ENCODE peak calls at places on chromosomes 13 and 19, in six cellular contexts. H, A, L, M, Y and N are unnamed samples.
A peak's percentile ranks its signal among the peaks of the same experiment; 100 is the strongest.

GRCh38 chr13:100860866-100861265 is 186.3 kb upstream of the TMTC4 start:
- DNase-seq in Y (no peak), M (no peak), H (no peak), A (no peak), L (no peak), N (no peak)

GRCh38 chr13:68078874-68079273 is 848.7 kb upstream of the PCDH9 start:
- DNase-seq in M (no peak), Y (no peak), L (no peak), A (no peak), H (no peak), N (no peak)

GRCh38 chr13:58855283-58855682 is 1223.7 kb downstream of the PCDH17 start:
- DNase-seq in A (no peak), H (peak; percentile 20), M (no peak), Y (no peak), L (no peak), N (no peak)

GRCh38 chr19:45676851-45677263 is 8.8 kb downstream of the GIPR start:
- DNase-seq in A (peak; percentile 56), M (no peak), Y (peak; percentile 16), L (peak; percentile 24), H (no peak), N (no peak)

GRCh38 chr13:47277774-47278173 is 380.9 kb upstream of the HTR2A start:
- DNase-seq in A (no peak), H (peak; percentile 23), M (no peak), Y (peak; percentile 21), L (no peak), N (no peak)

GRCh38 chr13:105961438-105961837 is 574.0 kb downstream of the EFNB2 start:
- DNase-seq in Y (no peak), M (peak; percentile 26), L (no peak), H (no peak), A (no peak), N (no peak)

GRCh38 chr13:30880151-30880551 is 25.9 kb upstream of the MEDAG start:
- DNase-seq in Y (no peak), M (no peak), A (no peak), L (no peak), H (peak; percentile 76), N (no peak)

GRCh38 chr19:15255359-15255990 is 23.2 kb upstream of the EPHX3 start:
- DNase-seq in L (no peak), H (no peak), A (no peak), M (no peak), Y (no peak), N (no peak)

GRCh38 chr19:45075215-45076028 is 856 bp downstream of the ZNF296 start:
- DNase-seq in Y (peak; percentile 79), L (peak; percentile 94), M (no peak), A (peak; percentile 31), H (peak; percentile 53), N (peak; percentile 97)

GRCh38 chr13:43865892-43866291 is 13.6 kb downstream of the CCDC122 start:
- DNase-seq in H (peak; percentile 74), L (no peak), Y (no peak), M (no peak), A (no peak), N (no peak)

GRCh38 chr19:10603084-10603872 is 16.2 kb upstream of the AP1M2 start:
- DNase-seq in A (peak; percentile 72), Y (peak; percentile 26), M (peak; percentile 89), H (no peak), L (peak; percentile 56), N (peak; percentile 92)

GRCh38 chr13:65913173-65913572 is 1317.0 kb downstream of the PCDH9 start:
- DNase-seq in A (no peak), H (peak; percentile 88), L (no peak), Y (no peak), M (no peak), N (no peak)

GRCh38 chr19:9528757-9529336 is 9.6 kb downstream of the ZNF426 start:
- DNase-seq in A (no peak), H (peak; percentile 28), L (no peak), M (no peak), Y (no peak), N (no peak)

GRCh38 chr13:44870456-44870929 is 118.8 kb downstream of the NUFIP1 start:
- DNase-seq in L (peak; percentile 79), H (no peak), Y (peak; percentile 89), A (no peak), M (no peak), N (no peak)

GRCh38 chr19:38522915-38523314 is 89.4 kb downstream of the RYR1 start:
- DNase-seq in Y (no peak), H (no peak), A (no peak), M (no peak), L (no peak), N (no peak)

GRCh38 chr19:6073858-6074708 is 36.2 kb downstream of the RFX2 start:
- DNase-seq in H (no peak), A (no peak), Y (no peak), L (no peak), M (no peak), N (no peak)

GRCh38 chr13:30120133-30120822 is 187.1 kb downstream of the KATNAL1 start:
- DNase-seq in H (no peak), L (no peak), A (no peak), Y (no peak), M (peak; percentile 51), N (no peak)

GRCh38 chr13:19817106-19817505 is 34.4 kb upstream of the PSPC1 start:
- DNase-seq in A (no peak), H (no peak), M (no peak), Y (peak; percentile 10), L (no peak), N (no peak)

GRCh38 chr13:30792257-30793000 is 57.1 kb downstream of the ALOX5AP start:
- DNase-seq in M (no peak), H (peak; percentile 95), L (peak; percentile 71), Y (peak; percentile 93), A (no peak), N (no peak)

GRCh38 chr13:93966267-93966936 is 513.1 kb downstream of the DCT start:
- DNase-seq in H (no peak), A (no peak), Y (no peak), L (no peak), M (no peak), N (no peak)

GRCh38 chr13:57813641-57814040 is 182.1 kb downstream of the PCDH17 start:
- DNase-seq in Y (no peak), A (no peak), L (no peak), M (no peak), H (peak; percentile 30), N (no peak)

GRCh38 chr13:43880451-43880850 is 747 bp downstream of the LACC1 start:
- DNase-seq in A (no peak), L (no peak), H (peak; percentile 10), M (no peak), Y (no peak), N (no peak)

DNA sequence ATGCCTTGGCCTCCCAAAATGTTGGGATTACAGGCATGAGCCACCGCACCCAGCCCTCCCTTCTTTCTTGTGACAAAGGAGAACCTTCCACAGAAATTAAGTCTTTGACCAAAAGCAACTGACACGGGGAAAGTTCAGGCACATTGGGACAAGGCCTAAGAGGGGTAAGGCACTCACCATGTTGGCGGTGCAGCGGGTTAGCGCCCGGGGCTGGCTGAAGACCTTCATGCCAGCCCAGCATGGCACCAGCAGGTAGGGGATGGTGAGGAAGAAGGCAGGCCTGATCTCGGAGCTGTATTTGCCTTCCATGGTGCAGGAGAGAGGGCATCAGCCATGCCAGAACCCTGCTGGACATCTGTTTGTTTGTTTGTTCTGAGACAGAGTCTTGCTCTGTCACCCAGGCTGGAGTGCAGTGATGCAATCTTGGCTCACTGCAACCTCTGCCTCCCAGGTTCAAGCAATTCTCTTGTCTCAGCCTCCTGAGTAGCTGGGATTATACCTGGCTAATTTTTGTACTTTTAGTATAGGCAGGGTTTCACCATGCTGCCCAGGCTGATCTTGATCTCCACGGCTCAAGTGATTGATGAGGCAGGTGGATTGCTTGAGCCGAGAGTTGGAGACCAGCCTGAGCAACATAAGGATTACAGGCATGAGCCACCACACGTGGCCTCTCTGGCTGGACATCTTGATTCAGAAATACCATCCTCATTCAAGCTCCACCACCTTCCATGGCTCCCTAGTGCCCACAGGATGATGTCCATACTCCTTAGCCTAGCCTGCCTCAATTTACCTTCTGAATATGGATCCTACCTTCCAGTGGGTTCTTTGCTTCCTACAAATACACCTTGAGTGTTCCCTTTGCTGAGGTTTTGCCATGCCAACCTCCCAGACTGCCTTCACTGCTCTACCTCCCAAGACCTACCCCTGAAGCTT is 4.4 kb downstream of the TM6SF2 start:
- DNase-seq in Y (no peak), L (no peak), A (no peak), M (no peak), H (no peak), N (no peak)
- H3K27ac ChIP-seq in Y (no peak overlapping the region), L (no peak overlapping the region), A (no peak overlapping the region), M (no peak overlapping the region), H (no peak overlapping the region), N (no peak overlapping the region)

GRCh38 chr13:24668955-24669354 is 11.3 kb upstream of the ATP12A start:
- DNase-seq in M (no peak), L (peak; percentile 67), A (no peak), H (no peak), Y (no peak), N (peak; percentile 27)
- H3K4me1 ChIP-seq in M (no peaks in the 10 kb centered on the region), L (no peaks in the 10 kb centered on the region), A (peaks cover 8% of the 10 kb centered on the region), H (peaks cover 4% of the 10 kb centered on the region), Y (no peaks in the 10 kb centered on the region), N (peaks cover 37% of the 10 kb centered on the region)

GRCh38 chr19:2303209-2303798 is 4.7 kb downstream of the LINGO3 start:
- DNase-seq in A (no peak), L (no peak), M (no peak), Y (no peak), H (no peak), N (no peak)
- H3K27ac ChIP-seq in A (no peak overlapping the region), L (no peak overlapping the region), M (no peak overlapping the region), Y (no peak overlapping the region), H (no peak overlapping the region), N (no peak overlapping the region)

GRCh38 chr13:41053384-41053826 is 7.9 kb upstream of the WBP4 start:
- DNase-seq in Y (no peak), L (no peak), A (no peak), M (no peak), H (peak; percentile 63), N (no peak)
- H3K4me1 ChIP-seq in Y (peaks cover 42% of the 10 kb centered on the region), L (peaks cover 2% of the 10 kb centered on the region), A (peaks cover 9% of the 10 kb centered on the region), M (peaks cover 47% of the 10 kb centered on the region), H (peaks cover 5% of the 10 kb centered on the region), N (peaks cover 21% of the 10 kb centered on the region)

GRCh38 chr19:13036366-13036976 is 41.2 kb downstream of the NFIX start:
- DNase-seq in M (no peak), A (no peak), H (no peak), Y (peak; percentile 85), L (peak; percentile 95), N (peak; percentile 44)
- H3K27ac ChIP-seq in M (no peak overlapping the region), A (no peak overlapping the region), H (peak overlapping the region; percentile 91), Y (peak overlapping the region; percentile 93), L (peak overlapping the region; percentile 47), N (no peak overlapping the region)

GRCh38 chr13:98325724-98326123 is 148.7 kb upstream of the RNF113B start:
- DNase-seq in A (no peak), Y (peak; percentile 28), M (no peak), L (no peak), H (no peak), N (no peak)
- H3K4me1 ChIP-seq in A (no peaks in the 10 kb centered on the region), Y (peaks cover 48% of the 10 kb centered on the region), M (no peaks in the 10 kb centered on the region), L (no peaks in the 10 kb centered on the region), H (peaks cover 9% of the 10 kb centered on the region), N (no peaks in the 10 kb centered on the region)

DNA sequence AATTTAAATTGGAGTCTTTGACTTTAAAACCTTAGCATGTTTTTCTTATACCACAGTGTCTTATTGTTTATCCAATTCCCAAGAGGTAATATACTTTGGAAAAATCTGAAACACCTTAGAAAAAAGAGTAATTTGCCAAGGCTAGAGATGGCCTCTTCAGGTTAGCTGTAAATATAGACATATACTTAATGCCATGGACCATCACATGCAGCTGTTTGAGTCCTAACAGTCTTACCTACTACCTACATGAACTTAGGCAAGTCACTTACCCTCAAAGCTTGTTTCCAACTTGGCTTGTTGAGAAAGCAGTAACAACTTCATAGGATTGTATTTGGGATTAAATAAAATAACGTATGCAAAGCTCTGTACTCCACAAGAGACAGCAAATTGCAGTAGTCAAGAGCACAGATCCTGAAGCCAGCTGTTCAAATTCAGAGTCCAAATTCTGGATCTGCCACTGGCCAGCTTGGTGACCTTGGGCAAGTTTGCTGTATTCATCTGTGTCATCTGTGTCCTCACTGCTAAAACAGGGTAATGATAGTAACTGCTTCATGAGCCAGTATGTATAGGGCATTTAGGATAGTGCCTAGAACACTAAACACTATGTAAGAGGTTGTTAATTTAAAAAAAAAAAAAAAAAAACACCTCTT is 13.2 kb upstream of the SPART start:
- DNase-seq in Y (no peak), M (no peak), L (no peak), H (no peak), A (no peak), N (no peak)
- H3K27ac ChIP-seq in Y (no peak overlapping the region), M (no peak overlapping the region), L (no peak overlapping the region), H (no peak overlapping the region), A (no peak overlapping the region), N (peak overlapping the region; percentile 91)